ENCODE peak calls at places on chromosomes 3 and 15, in five cellular contexts. One of them, this sample, is unnamed.

GRCh38 chr15:57820119-57820518 is 113.6 kb downstream of the POLR2M start:
- DNase-seq in endothelial cell: no peak
- DNase-seq in NCI-H1930: no peak
- DNase-seq in stimulated activated naive CD8-positive, alpha-beta T cell treated with anti-CD3 and anti-CD28 coated beads, Interleukin-15, Interleukin-2, amounts not matched to agents 100 U/mL and 50 U/mL, for 24 hours: no peak
- DNase-seq in WTC11: no peak
- DNase-seq in this sample: peak

GRCh38 chr3:159724627-159725026 is 264.0 kb upstream of the IL12A start:
- DNase-seq in endothelial cell: no peak
- DNase-seq in NCI-H1930: no peak
- DNase-seq in stimulated activated naive CD8-positive, alpha-beta T cell treated with anti-CD3 and anti-CD28 coated beads, Interleukin-15, Interleukin-2, amounts not matched to agents 100 U/mL and 50 U/mL, for 24 hours: no peak
- DNase-seq in WTC11: no peak
- DNase-seq in this sample: no peak

GRCh38 chr3:184582583-184582982 is 21.0 kb downstream of the EPHB3 start:
- DNase-seq in endothelial cell: no peak
- DNase-seq in NCI-H1930: no peak
- DNase-seq in stimulated activated naive CD8-positive, alpha-beta T cell treated with anti-CD3 and anti-CD28 coated beads, Interleukin-15, Interleukin-2, amounts not matched to agents 100 U/mL and 50 U/mL, for 24 hours: no peak
- DNase-seq in WTC11: peak
- DNase-seq in this sample: peak

GRCh38 chr15:100111103-100112060 is 230.4 kb downstream of the ADAMTS17 start:
- DNase-seq in endothelial cell: no peak
- DNase-seq in NCI-H1930: peak
- DNase-seq in stimulated activated naive CD8-positive, alpha-beta T cell treated with anti-CD3 and anti-CD28 coated beads, Interleukin-15, Interleukin-2, amounts not matched to agents 100 U/mL and 50 U/mL, for 24 hours: peak
- DNase-seq in WTC11: no peak
- DNase-seq in this sample: peak

GRCh38 chr15:47803767-47804166 is 86.5 kb downstream of the SEMA6D start:
- DNase-seq in endothelial cell: no peak
- DNase-seq in NCI-H1930: no peak
- DNase-seq in stimulated activated naive CD8-positive, alpha-beta T cell treated with anti-CD3 and anti-CD28 coated beads, Interleukin-15, Interleukin-2, amounts not matched to agents 100 U/mL and 50 U/mL, for 24 hours: no peak
- DNase-seq in WTC11: no peak
- DNase-seq in this sample: no peak

GRCh38 chr15:25860885-25861866 is 2.0 kb downstream of the ATP10A start:
- DNase-seq in endothelial cell: no peak
- DNase-seq in NCI-H1930: no peak
- DNase-seq in stimulated activated naive CD8-positive, alpha-beta T cell treated with anti-CD3 and anti-CD28 coated beads, Interleukin-15, Interleukin-2, amounts not matched to agents 100 U/mL and 50 U/mL, for 24 hours: no peak
- DNase-seq in WTC11: no peak
- DNase-seq in this sample: no peak

GRCh38 chr3:178182337-178182761 is 353.9 kb upstream of the KCNMB2 start:
- DNase-seq in endothelial cell: no peak
- DNase-seq in NCI-H1930: no peak
- DNase-seq in stimulated activated naive CD8-positive, alpha-beta T cell treated with anti-CD3 and anti-CD28 coated beads, Interleukin-15, Interleukin-2, amounts not matched to agents 100 U/mL and 50 U/mL, for 24 hours: no peak
- DNase-seq in WTC11: no peak
- DNase-seq in this sample: no peak

GRCh38 chr3:138939563-138940241 is 7.2 kb downstream of the FOXL2 start:
- DNase-seq in endothelial cell: peak
- DNase-seq in NCI-H1930: no peak
- DNase-seq in stimulated activated naive CD8-positive, alpha-beta T cell treated with anti-CD3 and anti-CD28 coated beads, Interleukin-15, Interleukin-2, amounts not matched to agents 100 U/mL and 50 U/mL, for 24 hours: no peak
- DNase-seq in WTC11: peak
- DNase-seq in this sample: no peak

GRCh38 chr15:58457466-58457965 is 25.7 kb downstream of the LIPC start:
- DNase-seq in endothelial cell: no peak
- DNase-seq in NCI-H1930: no peak
- DNase-seq in stimulated activated naive CD8-positive, alpha-beta T cell treated with anti-CD3 and anti-CD28 coated beads, Interleukin-15, Interleukin-2, amounts not matched to agents 100 U/mL and 50 U/mL, for 24 hours: peak
- DNase-seq in WTC11: no peak
- DNase-seq in this sample: peak

GRCh38 chr3:49173792-49174170 is 2.4 kb downstream of the KLHDC8B start:
- DNase-seq in endothelial cell: no peak
- DNase-seq in NCI-H1930: no peak
- DNase-seq in stimulated activated naive CD8-positive, alpha-beta T cell treated with anti-CD3 and anti-CD28 coated beads, Interleukin-15, Interleukin-2, amounts not matched to agents 100 U/mL and 50 U/mL, for 24 hours: no peak
- DNase-seq in WTC11: no peak
- DNase-seq in this sample: peak

GRCh38 chr15:47035756-47036155 is 681.5 kb upstream of the SEMA6D start:
- DNase-seq in endothelial cell: no peak
- DNase-seq in NCI-H1930: no peak
- DNase-seq in stimulated activated naive CD8-positive, alpha-beta T cell treated with anti-CD3 and anti-CD28 coated beads, Interleukin-15, Interleukin-2, amounts not matched to agents 100 U/mL and 50 U/mL, for 24 hours: no peak
- DNase-seq in WTC11: no peak
- DNase-seq in this sample: no peak

GRCh38 chr15:89335289-89336041 is 841 bp upstream of the POLG start:
- DNase-seq in endothelial cell: peak
- DNase-seq in NCI-H1930: peak
- DNase-seq in stimulated activated naive CD8-positive, alpha-beta T cell treated with anti-CD3 and anti-CD28 coated beads, Interleukin-15, Interleukin-2, amounts not matched to agents 100 U/mL and 50 U/mL, for 24 hours: no peak
- DNase-seq in WTC11: peak
- DNase-seq in this sample: no peak

GRCh38 chr15:69098688-69099087 is 61.7 kb upstream of the GLCE start:
- DNase-seq in endothelial cell: no peak
- DNase-seq in NCI-H1930: no peak
- DNase-seq in stimulated activated naive CD8-positive, alpha-beta T cell treated with anti-CD3 and anti-CD28 coated beads, Interleukin-15, Interleukin-2, amounts not matched to agents 100 U/mL and 50 U/mL, for 24 hours: no peak
- DNase-seq in WTC11: no peak
- DNase-seq in this sample: no peak

GRCh38 chr3:99648091-99648490 is 9.7 kb downstream of the COL8A1 start:
- DNase-seq in endothelial cell: no peak
- DNase-seq in NCI-H1930: no peak
- DNase-seq in stimulated activated naive CD8-positive, alpha-beta T cell treated with anti-CD3 and anti-CD28 coated beads, Interleukin-15, Interleukin-2, amounts not matched to agents 100 U/mL and 50 U/mL, for 24 hours: no peak
- DNase-seq in WTC11: no peak
- DNase-seq in this sample: no peak

GRCh38 chr3:194343561-194343893 is 7.6 kb downstream of the CPN2 start:
- DNase-seq in endothelial cell: no peak
- DNase-seq in NCI-H1930: no peak
- DNase-seq in stimulated activated naive CD8-positive, alpha-beta T cell treated with anti-CD3 and anti-CD28 coated beads, Interleukin-15, Interleukin-2, amounts not matched to agents 100 U/mL and 50 U/mL, for 24 hours: no peak
- DNase-seq in WTC11: no peak
- DNase-seq in this sample: no peak

GRCh38 chr3:2765002-2765579 is 345.1 kb downstream of the IL5RA start:
- DNase-seq in endothelial cell: no peak
- DNase-seq in NCI-H1930: no peak
- DNase-seq in stimulated activated naive CD8-positive, alpha-beta T cell treated with anti-CD3 and anti-CD28 coated beads, Interleukin-15, Interleukin-2, amounts not matched to agents 100 U/mL and 50 U/mL, for 24 hours: no peak
- DNase-seq in WTC11: no peak
- DNase-seq in this sample: no peak

GRCh38 chr3:152302521-152303021 is 33.8 kb downstream of the MBNL1 start:
- DNase-seq in endothelial cell: no peak
- DNase-seq in NCI-H1930: no peak
- DNase-seq in stimulated activated naive CD8-positive, alpha-beta T cell treated with anti-CD3 and anti-CD28 coated beads, Interleukin-15, Interleukin-2, amounts not matched to agents 100 U/mL and 50 U/mL, for 24 hours: no peak
- DNase-seq in WTC11: no peak
- DNase-seq in this sample: peak

GRCh38 chr3:161423911-161424522 is 52.7 kb upstream of the SPTSSB start:
- DNase-seq in endothelial cell: no peak
- DNase-seq in NCI-H1930: peak
- DNase-seq in stimulated activated naive CD8-positive, alpha-beta T cell treated with anti-CD3 and anti-CD28 coated beads, Interleukin-15, Interleukin-2, amounts not matched to agents 100 U/mL and 50 U/mL, for 24 hours: no peak
- DNase-seq in WTC11: no peak
- DNase-seq in this sample: peak

GRCh38 chr15:25470230-25470629 is 31.4 kb upstream of the UBE3A start:
- DNase-seq in endothelial cell: no peak
- DNase-seq in NCI-H1930: no peak
- DNase-seq in stimulated activated naive CD8-positive, alpha-beta T cell treated with anti-CD3 and anti-CD28 coated beads, Interleukin-15, Interleukin-2, amounts not matched to agents 100 U/mL and 50 U/mL, for 24 hours: no peak
- DNase-seq in WTC11: no peak
- DNase-seq in this sample: no peak

GRCh38 chr15:59327942-59328341 is 44.7 kb downstream of the MYO1E start:
- DNase-seq in endothelial cell: no peak
- DNase-seq in NCI-H1930: no peak
- DNase-seq in stimulated activated naive CD8-positive, alpha-beta T cell treated with anti-CD3 and anti-CD28 coated beads, Interleukin-15, Interleukin-2, amounts not matched to agents 100 U/mL and 50 U/mL, for 24 hours: peak
- DNase-seq in WTC11: no peak
- DNase-seq in this sample: no peak

GRCh38 chr3:7734456-7734855 is 767.2 kb upstream of the LMCD1 start:
- DNase-seq in endothelial cell: no peak
- DNase-seq in NCI-H1930: no peak
- DNase-seq in stimulated activated naive CD8-positive, alpha-beta T cell treated with anti-CD3 and anti-CD28 coated beads, Interleukin-15, Interleukin-2, amounts not matched to agents 100 U/mL and 50 U/mL, for 24 hours: no peak
- DNase-seq in WTC11: no peak
- DNase-seq in this sample: peak

GRCh38 chr3:179450901-179451334 is 352 bp downstream of the GNB4 start:
- DNase-seq in endothelial cell: peak
- DNase-seq in NCI-H1930: no peak
- DNase-seq in stimulated activated naive CD8-positive, alpha-beta T cell treated with anti-CD3 and anti-CD28 coated beads, Interleukin-15, Interleukin-2, amounts not matched to agents 100 U/mL and 50 U/mL, for 24 hours: peak
- DNase-seq in WTC11: no peak
- DNase-seq in this sample: no peak

GRCh38 chr3:126519506-126520455 is 2.2 kb upstream of the UROC1 start:
- DNase-seq in endothelial cell: no peak
- DNase-seq in NCI-H1930: no peak
- DNase-seq in stimulated activated naive CD8-positive, alpha-beta T cell treated with anti-CD3 and anti-CD28 coated beads, Interleukin-15, Interleukin-2, amounts not matched to agents 100 U/mL and 50 U/mL, for 24 hours: no peak
- DNase-seq in WTC11: no peak
- DNase-seq in this sample: no peak

GRCh38 chr3:5229414-5229813 is 41.9 kb downstream of the EDEM1 start:
- DNase-seq in endothelial cell: no peak
- DNase-seq in NCI-H1930: no peak
- DNase-seq in stimulated activated naive CD8-positive, alpha-beta T cell treated with anti-CD3 and anti-CD28 coated beads, Interleukin-15, Interleukin-2, amounts not matched to agents 100 U/mL and 50 U/mL, for 24 hours: no peak
- DNase-seq in WTC11: no peak
- DNase-seq in this sample: no peak